ENCODE peak calls at places on chromosome 22, in six cellular contexts. One of them, this sample, is unnamed.

GRCh38 chr22:32306561-32306960 is 51.1 kb upstream of the RFPL3 start:
- DNase-seq in mesendoderm: no peak
- DNase-seq in H1: no peak
- DNase-seq in IMR-90: no peak
- DNase-seq in neuronal stem cell: no peak
- DNase-seq in H9: no peak
- DNase-seq in this sample: no peak

GRCh38 chr22:50178871-50179869 is 6.5 kb upstream of the TRABD start:
- DNase-seq in mesendoderm: no peak
- DNase-seq in H1: no peak
- DNase-seq in IMR-90: no peak
- DNase-seq in neuronal stem cell: no peak
- DNase-seq in H9: no peak
- DNase-seq in this sample: no peak

GRCh38 chr22:50141462-50141861 is 29.1 kb upstream of the PANX2 start:
- DNase-seq in mesendoderm: no peak
- DNase-seq in H1: no peak
- DNase-seq in IMR-90: no peak
- DNase-seq in neuronal stem cell: no peak
- DNase-seq in H9: no peak
- DNase-seq in this sample: no peak

GRCh38 chr22:19182472-19183157 is 4.1 kb upstream of the SLC25A1 start:
- DNase-seq in mesendoderm: no peak
- DNase-seq in H1: no peak
- DNase-seq in IMR-90: no peak
- DNase-seq in neuronal stem cell: no peak
- DNase-seq in H9: no peak
- DNase-seq in this sample: no peak

GRCh38 chr22:22201185-22201924 is 43.2 kb upstream of the VPREB1 start:
- DNase-seq in mesendoderm: peak
- DNase-seq in H1: peak
- DNase-seq in IMR-90: peak
- DNase-seq in neuronal stem cell: peak
- DNase-seq in H9: peak
- DNase-seq in this sample: peak

GRCh38 chr22:23225724-23226496 is 45.6 kb downstream of the BCR start:
- DNase-seq in mesendoderm: no peak
- DNase-seq in H1: no peak
- DNase-seq in IMR-90: no peak
- DNase-seq in neuronal stem cell: no peak
- DNase-seq in H9: no peak
- DNase-seq in this sample: no peak

GRCh38 chr22:43227231-43227630 is 40.3 kb upstream of the TTLL12 start:
- DNase-seq in mesendoderm: no peak
- DNase-seq in H1: no peak
- DNase-seq in IMR-90: no peak
- DNase-seq in neuronal stem cell: no peak
- DNase-seq in H9: no peak
- DNase-seq in this sample: no peak

GRCh38 chr22:22691716-22692701 is 47.6 kb downstream of the GGTLC2 start:
- DNase-seq in mesendoderm: no peak
- DNase-seq in H1: no peak
- DNase-seq in IMR-90: no peak
- DNase-seq in neuronal stem cell: no peak
- DNase-seq in H9: no peak
- DNase-seq in this sample: no peak

GRCh38 chr22:42169055-42169469 is 38.5 kb upstream of the CYP2D6 start:
- DNase-seq in mesendoderm: peak
- DNase-seq in H1: peak
- DNase-seq in IMR-90: peak
- DNase-seq in neuronal stem cell: peak
- DNase-seq in H9: peak
- DNase-seq in this sample: peak

GRCh38 chr22:37184380-37184755 is 3.7 kb downstream of the C1QTNF6 start:
- DNase-seq in mesendoderm: no peak
- DNase-seq in H1: no peak
- DNase-seq in IMR-90: no peak
- DNase-seq in neuronal stem cell: no peak
- DNase-seq in H9: no peak
- DNase-seq in this sample: no peak

GRCh38 chr22:19912236-19912999 is 29.2 kb upstream of the COMT start:
- DNase-seq in mesendoderm: no peak
- DNase-seq in H1: no peak
- DNase-seq in IMR-90: no peak
- DNase-seq in neuronal stem cell: no peak
- DNase-seq in H9: peak
- DNase-seq in this sample: no peak

GRCh38 chr22:46546466-46547178 is 9.2 kb upstream of the CELSR1 start:
- DNase-seq in mesendoderm: no peak
- DNase-seq in H1: no peak
- DNase-seq in IMR-90: peak
- DNase-seq in neuronal stem cell: no peak
- DNase-seq in H9: no peak
- DNase-seq in this sample: peak

GRCh38 chr22:30801695-30802094 is 107.0 kb downstream of the OSBP2 start:
- DNase-seq in mesendoderm: no peak
- DNase-seq in H1: no peak
- DNase-seq in IMR-90: no peak
- DNase-seq in neuronal stem cell: no peak
- DNase-seq in H9: no peak
- DNase-seq in this sample: no peak

GRCh38 chr22:39699631-39700348 is 129.2 kb downstream of the CACNA1I start:
- DNase-seq in mesendoderm: no peak
- DNase-seq in H1: no peak
- DNase-seq in IMR-90: no peak
- DNase-seq in neuronal stem cell: peak
- DNase-seq in H9: no peak
- DNase-seq in this sample: no peak

GRCh38 chr22:30245985-30246901 is at the start of gene LIF:
- DNase-seq in mesendoderm: peak
- DNase-seq in H1: no peak
- DNase-seq in IMR-90: peak
- DNase-seq in neuronal stem cell: no peak
- DNase-seq in H9: peak
- DNase-seq in this sample: peak

GRCh38 chr22:31106651-31107205 is 640 bp downstream of the SELENOM start:
- DNase-seq in mesendoderm: no peak
- DNase-seq in H1: no peak
- DNase-seq in IMR-90: peak
- DNase-seq in neuronal stem cell: no peak
- DNase-seq in H9: no peak
- DNase-seq in this sample: peak

GRCh38 chr22:36166518-36167220 is 6.1 kb upstream of the APOL3 start:
- DNase-seq in mesendoderm: no peak
- DNase-seq in H1: no peak
- DNase-seq in IMR-90: no peak
- DNase-seq in neuronal stem cell: no peak
- DNase-seq in H9: no peak
- DNase-seq in this sample: no peak

GRCh38 chr22:29311468-29312217 is 3.9 kb downstream of the RASL10A start:
- DNase-seq in mesendoderm: no peak
- DNase-seq in H1: no peak
- DNase-seq in IMR-90: no peak
- DNase-seq in neuronal stem cell: no peak
- DNase-seq in H9: no peak
- DNase-seq in this sample: no peak

GRCh38 chr22:38219644-38220043 is 17.9 kb downstream of the MAFF start:
- DNase-seq in mesendoderm: no peak
- DNase-seq in H1: no peak
- DNase-seq in IMR-90: no peak
- DNase-seq in neuronal stem cell: no peak
- DNase-seq in H9: no peak
- DNase-seq in this sample: no peak

GRCh38 chr22:38221407-38221806 is 19.6 kb downstream of the MAFF start:
- DNase-seq in mesendoderm: no peak
- DNase-seq in H1: no peak
- DNase-seq in IMR-90: no peak
- DNase-seq in neuronal stem cell: no peak
- DNase-seq in H9: no peak
- DNase-seq in this sample: no peak

GRCh38 chr22:38220163-38220562 is 18.4 kb downstream of the MAFF start:
- DNase-seq in mesendoderm: no peak
- DNase-seq in H1: no peak
- DNase-seq in IMR-90: no peak
- DNase-seq in neuronal stem cell: no peak
- DNase-seq in H9: no peak
- DNase-seq in this sample: no peak

GRCh38 chr22:38221908-38222796 is 20.4 kb downstream of the MAFF start:
- DNase-seq in mesendoderm: no peak
- DNase-seq in H1: no peak
- DNase-seq in IMR-90: no peak
- DNase-seq in neuronal stem cell: no peak
- DNase-seq in H9: peak
- DNase-seq in this sample: no peak

GRCh38 chr22:38220653-38221386 is 19.0 kb downstream of the MAFF start:
- DNase-seq in mesendoderm: no peak
- DNase-seq in H1: no peak
- DNase-seq in IMR-90: no peak
- DNase-seq in neuronal stem cell: no peak
- DNase-seq in H9: no peak
- DNase-seq in this sample: no peak
- H3K9ac ChIP-seq in mesendoderm: no peak
- H3K9ac ChIP-seq in H1: no peak
- H3K9ac ChIP-seq in IMR-90: no peak
- H3K9ac ChIP-seq in neuronal stem cell: no peak
- H3K9ac ChIP-seq in H9: no peak
- H3K9ac ChIP-seq in this sample: peak

GRCh38 chr22:48651981-48652538 is 1175.6 kb downstream of the BRD1 start:
- DNase-seq in mesendoderm: no peak
- DNase-seq in H1: no peak
- DNase-seq in IMR-90: no peak
- DNase-seq in neuronal stem cell: no peak
- DNase-seq in H9: no peak
- DNase-seq in this sample: no peak
- H2BK15ac ChIP-seq in mesendoderm: no peak
- H2BK15ac ChIP-seq in H1: no peak
- H2BK15ac ChIP-seq in IMR-90: no peak
- H2BK15ac ChIP-seq in neuronal stem cell: no peak
- H2BK15ac ChIP-seq in H9: no peak
- H2BK15ac ChIP-seq in this sample: no peak

DNA sequence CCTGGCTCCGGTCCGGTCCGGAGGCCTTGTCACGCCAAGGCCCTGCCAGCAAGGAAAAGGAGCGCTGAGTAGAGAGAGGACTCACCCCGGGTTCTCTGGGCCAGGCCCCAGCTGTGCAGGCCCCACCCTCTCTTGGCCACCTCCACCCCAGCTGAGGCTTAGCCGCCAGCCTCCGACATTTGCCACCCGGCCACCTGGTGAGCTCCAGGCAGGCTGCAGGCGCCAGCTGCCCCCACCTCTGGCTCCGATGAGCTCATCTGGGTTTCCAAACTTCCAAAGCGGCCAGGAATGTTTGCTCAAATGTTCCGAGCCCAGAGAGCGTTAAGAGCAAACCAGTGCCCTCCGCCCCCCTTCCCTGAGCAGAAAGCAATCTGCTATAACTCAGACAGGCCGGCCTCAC is 9.0 kb upstream of the MN1 start:
- DNase-seq in mesendoderm: peak
- DNase-seq in H1: no peak
- DNase-seq in IMR-90: peak
- DNase-seq in neuronal stem cell: no peak
- DNase-seq in H9: no peak
- DNase-seq in this sample: peak
- H3K4me2 ChIP-seq in mesendoderm: no peak
- H3K4me2 ChIP-seq in H1: no peak
- H3K4me2 ChIP-seq in IMR-90: peak
- H3K4me2 ChIP-seq in neuronal stem cell: no peak
- H3K4me2 ChIP-seq in H9: no peak
- H3K4me2 ChIP-seq in this sample: peak

GRCh38 chr22:35051034-35051535 is 14.9 kb upstream of the ISX start:
- DNase-seq in mesendoderm: no peak
- DNase-seq in H1: no peak
- DNase-seq in IMR-90: no peak
- DNase-seq in neuronal stem cell: no peak
- DNase-seq in H9: peak
- DNase-seq in this sample: no peak

GRCh38 chr22:35056486-35056885 is 9.5 kb upstream of the ISX start:
- DNase-seq in mesendoderm: no peak
- DNase-seq in H1: no peak
- DNase-seq in IMR-90: no peak
- DNase-seq in neuronal stem cell: no peak
- DNase-seq in H9: no peak
- DNase-seq in this sample: no peak

GRCh38 chr22:35051791-35052190 is 14.2 kb upstream of the ISX start:
- DNase-seq in mesendoderm: no peak
- DNase-seq in H1: no peak
- DNase-seq in IMR-90: no peak
- DNase-seq in neuronal stem cell: no peak
- DNase-seq in H9: no peak
- DNase-seq in this sample: no peak

GRCh38 chr22:35053060-35053835 is 12.7 kb upstream of the ISX start:
- DNase-seq in mesendoderm: no peak
- DNase-seq in H1: no peak
- DNase-seq in IMR-90: no peak
- DNase-seq in neuronal stem cell: no peak
- DNase-seq in H9: no peak
- DNase-seq in this sample: no peak

GRCh38 chr22:35054064-35054463 is 11.9 kb upstream of the ISX start:
- DNase-seq in mesendoderm: no peak
- DNase-seq in H1: no peak
- DNase-seq in IMR-90: no peak
- DNase-seq in neuronal stem cell: no peak
- DNase-seq in H9: no peak
- DNase-seq in this sample: no peak
- H3K9ac ChIP-seq in mesendoderm: no peak
- H3K9ac ChIP-seq in H1: no peak
- H3K9ac ChIP-seq in IMR-90: no peak
- H3K9ac ChIP-seq in neuronal stem cell: no peak
- H3K9ac ChIP-seq in H9: no peak
- H3K9ac ChIP-seq in this sample: no peak

DNA sequence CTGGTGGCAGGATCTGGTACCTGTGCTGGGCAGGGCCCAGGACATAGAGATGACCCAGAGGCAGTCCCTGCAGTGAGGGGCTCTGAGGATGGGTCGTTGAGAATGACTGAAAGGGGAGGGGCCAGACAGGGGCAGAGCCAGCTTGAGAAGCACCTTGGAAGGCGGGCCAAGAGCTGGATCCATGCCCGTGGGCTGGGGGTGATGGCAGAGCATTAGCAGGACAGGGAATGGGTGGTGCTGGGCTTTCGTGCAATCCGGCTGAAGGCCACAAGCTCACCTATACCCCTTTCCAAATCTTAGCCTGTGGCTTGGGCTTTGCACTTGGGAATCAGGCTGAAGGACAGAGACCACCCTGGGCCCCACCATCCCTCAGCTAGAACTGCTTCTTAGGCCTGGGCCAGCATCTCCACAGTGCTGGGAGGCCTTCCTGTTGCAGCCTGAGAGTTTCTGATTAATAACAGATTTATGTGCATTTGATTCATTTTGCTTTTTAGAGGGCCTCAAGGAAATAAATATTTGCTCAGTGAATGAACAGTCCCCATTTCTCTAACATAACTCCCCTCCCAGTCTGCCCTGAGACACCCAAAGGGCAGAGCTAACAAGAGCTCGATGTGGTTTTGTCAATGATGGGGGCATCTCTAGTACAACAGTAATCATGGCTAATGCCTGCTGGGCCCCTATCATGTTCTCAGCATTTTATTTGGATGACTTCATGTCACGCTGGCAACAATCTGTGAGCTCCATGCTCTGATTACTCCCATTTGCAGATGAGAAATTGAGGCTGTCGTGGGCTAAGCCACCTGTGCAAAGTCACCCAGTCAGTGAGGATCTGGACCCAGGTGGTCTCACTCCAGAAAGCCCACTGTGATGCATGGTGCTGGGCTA is 39.3 kb downstream of the RIBC2 start:
- DNase-seq in mesendoderm: no peak
- DNase-seq in H1: no peak
- DNase-seq in IMR-90: peak
- DNase-seq in neuronal stem cell: no peak
- DNase-seq in H9: no peak
- DNase-seq in this sample: no peak
- H2BK15ac ChIP-seq in mesendoderm: no peak
- H2BK15ac ChIP-seq in H1: no peak
- H2BK15ac ChIP-seq in IMR-90: peak
- H2BK15ac ChIP-seq in neuronal stem cell: peak
- H2BK15ac ChIP-seq in H9: no peak
- H2BK15ac ChIP-seq in this sample: no peak